ENCODE peak calls at places on chromosomes 6 and 20, in six cellular contexts. One of them, this sample, is unnamed.

GRCh38 chr6:132333639-132334516 is 67.4 kb downstream of the MOXD1 start:
- DNase-seq in GM12878: no peak
- DNase-seq in K562: peak; percentile 9
- DNase-seq in A549: peak; percentile 78
- DNase-seq in endothelial cell of umbilical vein: peak; percentile 41
- DNase-seq in HepG2: peak; percentile 88
- DNase-seq in this sample: no peak

GRCh38 chr20:37535443-37536132 is 7.9 kb upstream of the BLCAP start:
- DNase-seq in GM12878: no peak
- DNase-seq in A549: no peak
- DNase-seq in HepG2: no peak
- DNase-seq in endothelial cell of umbilical vein: no peak
- DNase-seq in K562: no peak
- DNase-seq in this sample: no peak

GRCh38 chr6:97097068-97098047 is 172.8 kb downstream of the KLHL32 start:
- DNase-seq in A549: no peak
- DNase-seq in GM12878: no peak
- DNase-seq in endothelial cell of umbilical vein: peak; percentile 2
- DNase-seq in HepG2: no peak
- DNase-seq in K562: no peak
- DNase-seq in this sample: no peak

GRCh38 chr6:150940951-150941350 is 75.4 kb downstream of the MTHFD1L start:
- DNase-seq in A549: no peak
- DNase-seq in GM12878: no peak
- DNase-seq in K562: no peak
- DNase-seq in endothelial cell of umbilical vein: peak; percentile 47
- DNase-seq in HepG2: no peak
- DNase-seq in this sample: no peak

GRCh38 chr20:22796465-22797077 is 212.2 kb upstream of the FOXA2 start:
- DNase-seq in GM12878: no peak
- DNase-seq in HepG2: no peak
- DNase-seq in K562: no peak
- DNase-seq in A549: peak; percentile 41
- DNase-seq in endothelial cell of umbilical vein: no peak
- DNase-seq in this sample: no peak

GRCh38 chr6:147867827-147868226 is 359.3 kb downstream of the SAMD5 start:
- DNase-seq in endothelial cell of umbilical vein: no peak
- DNase-seq in HepG2: no peak
- DNase-seq in K562: no peak
- DNase-seq in A549: no peak
- DNase-seq in GM12878: no peak
- DNase-seq in this sample: no peak

GRCh38 chr6:169702640-169703246 is 817 bp downstream of the C6orf120 start:
- DNase-seq in K562: peak; percentile 60
- DNase-seq in endothelial cell of umbilical vein: no peak
- DNase-seq in A549: no peak
- DNase-seq in GM12878: no peak
- DNase-seq in HepG2: peak; percentile 36
- DNase-seq in this sample: peak; percentile 76

GRCh38 chr20:699811-700338 is 24.3 kb upstream of the SCRT2 start:
- DNase-seq in endothelial cell of umbilical vein: no peak
- DNase-seq in HepG2: no peak
- DNase-seq in K562: peak; percentile 24
- DNase-seq in GM12878: no peak
- DNase-seq in A549: no peak
- DNase-seq in this sample: no peak

GRCh38 chr6:5435449-5435848 is 174.1 kb downstream of the FARS2 start:
- DNase-seq in endothelial cell of umbilical vein: no peak
- DNase-seq in A549: no peak
- DNase-seq in HepG2: no peak
- DNase-seq in K562: no peak
- DNase-seq in GM12878: no peak
- DNase-seq in this sample: no peak

GRCh38 chr6:118677193-118677592 is 25.8 kb upstream of the CEP85L start:
- DNase-seq in GM12878: no peak
- DNase-seq in K562: peak; percentile 52
- DNase-seq in A549: no peak
- DNase-seq in endothelial cell of umbilical vein: no peak
- DNase-seq in HepG2: no peak
- DNase-seq in this sample: peak; percentile 31

GRCh38 chr20:35601021-35601973 is 14.3 kb upstream of the SPAG4 start:
- DNase-seq in K562: peak; percentile 89
- DNase-seq in A549: peak; percentile 79
- DNase-seq in GM12878: no peak
- DNase-seq in endothelial cell of umbilical vein: peak; percentile 79
- DNase-seq in HepG2: peak; percentile 35
- DNase-seq in this sample: peak; percentile 87

GRCh38 chr6:36147294-36147693 is 17.0 kb downstream of the MAPK13 start:
- DNase-seq in GM12878: no peak
- DNase-seq in endothelial cell of umbilical vein: no peak
- DNase-seq in A549: no peak
- DNase-seq in K562: no peak
- DNase-seq in HepG2: no peak
- DNase-seq in this sample: no peak
- TF ChIP-seq MYC in GM12878: no peak
- TF ChIP-seq MYC in endothelial cell of umbilical vein: no peak
- TF ChIP-seq MYC in A549: no peak
- TF ChIP-seq MYC in K562: no peak
- TF ChIP-seq MYC in HepG2: no peak
- TF ChIP-seq MYC in this sample: no peak

GRCh38 chr6:52504778-52505127 is 72.1 kb downstream of the TRAM2 start:
- DNase-seq in GM12878: no peak
- DNase-seq in endothelial cell of umbilical vein: peak; percentile 45
- DNase-seq in K562: peak; percentile 48
- DNase-seq in A549: no peak
- DNase-seq in HepG2: no peak
- DNase-seq in this sample: no peak

GRCh38 chr6:52503853-52504777 is 72.7 kb downstream of the TRAM2 start:
- DNase-seq in K562: peak; percentile 92
- DNase-seq in endothelial cell of umbilical vein: peak; percentile 49
- DNase-seq in A549: peak; percentile 97
- DNase-seq in GM12878: no peak
- DNase-seq in HepG2: no peak
- DNase-seq in this sample: no peak

GRCh38 chr6:52502306-52503029 is 74.4 kb downstream of the TRAM2 start:
- DNase-seq in A549: no peak
- DNase-seq in GM12878: no peak
- DNase-seq in HepG2: no peak
- DNase-seq in endothelial cell of umbilical vein: no peak
- DNase-seq in K562: no peak
- DNase-seq in this sample: no peak

GRCh38 chr6:52505726-52506501 is 70.9 kb downstream of the TRAM2 start:
- DNase-seq in endothelial cell of umbilical vein: no peak
- DNase-seq in K562: no peak
- DNase-seq in A549: no peak
- DNase-seq in GM12878: no peak
- DNase-seq in HepG2: no peak
- DNase-seq in this sample: no peak

GRCh38 chr6:52503344-52503747 is 73.5 kb downstream of the TRAM2 start:
- DNase-seq in GM12878: no peak
- DNase-seq in HepG2: no peak
- DNase-seq in K562: peak; percentile 26
- DNase-seq in A549: peak; percentile 54
- DNase-seq in endothelial cell of umbilical vein: no peak
- DNase-seq in this sample: no peak
- TF ChIP-seq CTCF in GM12878: no peak
- TF ChIP-seq CTCF in HepG2: no peak
- TF ChIP-seq CTCF in K562: peak; percentile 40
- TF ChIP-seq CTCF in A549: peak; percentile 12
- TF ChIP-seq CTCF in endothelial cell of umbilical vein: no peak
- TF ChIP-seq CTCF in this sample: no peak

GRCh38 chr6:144286503-144287393 is 1.6 kb downstream of the UTRN start:
- DNase-seq in GM12878: no peak
- DNase-seq in K562: peak; percentile 39
- DNase-seq in HepG2: peak; percentile 88
- DNase-seq in A549: peak; percentile 81
- DNase-seq in endothelial cell of umbilical vein: peak; percentile 94
- DNase-seq in this sample: peak; percentile 82
- TF ChIP-seq MAX in GM12878: no peak
- TF ChIP-seq MAX in K562: no peak
- TF ChIP-seq MAX in HepG2: peak; percentile 52
- TF ChIP-seq MAX in A549: no peak
- TF ChIP-seq MAX in endothelial cell of umbilical vein: no peak
- TF ChIP-seq MAX in this sample: no peak

DNA sequence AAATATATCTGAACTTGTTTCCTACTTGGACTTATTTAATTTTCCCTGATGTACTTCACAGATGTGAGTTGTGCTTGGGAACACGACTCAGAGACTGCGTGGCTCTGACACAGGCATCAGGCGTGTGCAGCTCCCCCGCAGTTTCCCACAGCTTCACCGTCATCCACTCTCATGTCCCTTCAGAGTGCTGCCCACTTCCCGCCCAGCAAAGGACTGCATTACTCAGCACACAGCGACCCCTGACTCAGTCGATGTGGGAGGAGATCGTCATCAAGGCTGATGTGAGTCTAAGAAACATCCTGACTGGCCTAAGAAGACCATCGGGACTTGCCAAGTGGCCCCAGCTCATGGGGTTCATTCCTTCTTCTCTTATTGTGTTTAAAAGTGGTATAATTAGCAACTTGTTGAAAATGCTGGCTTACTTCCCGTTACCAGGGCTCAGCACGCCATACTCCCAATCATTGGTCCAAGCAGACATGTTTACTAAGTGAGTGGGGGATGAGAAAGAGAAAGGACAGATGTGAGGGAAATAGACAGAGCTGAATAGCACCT is 539.4 kb upstream of the JARID2 start:
- DNase-seq in A549: peak; percentile 29
- DNase-seq in K562: peak; percentile 92
- DNase-seq in GM12878: no peak
- DNase-seq in HepG2: no peak
- DNase-seq in endothelial cell of umbilical vein: no peak
- DNase-seq in this sample: peak; percentile 84
- TF ChIP-seq MYC in A549: no peak
- TF ChIP-seq MYC in K562: no peak
- TF ChIP-seq MYC in GM12878: no peak
- TF ChIP-seq MYC in HepG2: no peak
- TF ChIP-seq MYC in endothelial cell of umbilical vein: no peak
- TF ChIP-seq MYC in this sample: no peak

DNA sequence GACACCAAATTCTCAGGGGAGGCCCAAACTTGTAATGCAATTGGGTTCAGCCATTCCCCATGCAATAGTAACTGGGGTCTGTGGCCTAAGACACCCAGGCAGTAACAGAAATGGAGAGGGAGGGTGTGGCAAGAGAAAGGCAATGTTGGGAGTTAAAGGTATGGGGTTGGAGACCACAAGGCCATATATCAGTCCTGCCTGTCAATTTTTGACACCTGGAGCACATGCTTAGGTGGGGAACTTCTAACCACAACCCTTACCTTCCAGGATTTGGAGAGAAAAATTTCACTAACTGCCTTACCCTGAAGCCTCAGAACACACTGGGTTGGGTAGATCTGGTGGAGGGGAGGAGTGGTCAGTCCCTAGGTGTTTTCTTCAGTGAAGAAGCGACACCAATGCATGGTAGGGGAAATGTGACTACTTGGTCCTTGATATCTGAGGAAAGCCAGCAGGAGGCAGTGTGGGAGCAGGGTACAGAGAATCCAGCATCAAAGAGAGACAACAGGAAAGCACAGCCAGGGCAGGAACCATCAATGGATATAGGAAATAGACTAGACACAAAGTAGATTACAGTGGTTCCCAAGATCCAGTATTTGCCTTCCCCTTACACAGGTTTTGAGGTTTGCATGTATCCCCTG is 6.8 kb upstream of the USP49 start:
- DNase-seq in A549: peak; percentile 52
- DNase-seq in HepG2: no peak
- DNase-seq in endothelial cell of umbilical vein: no peak
- DNase-seq in K562: peak; percentile 84
- DNase-seq in GM12878: no peak
- DNase-seq in this sample: peak; percentile 69
- TF ChIP-seq CTCF in A549: peak; percentile 31
- TF ChIP-seq CTCF in HepG2: peak; percentile 54
- TF ChIP-seq CTCF in endothelial cell of umbilical vein: peak; percentile 19
- TF ChIP-seq CTCF in K562: peak; percentile 96
- TF ChIP-seq CTCF in GM12878: peak; percentile 51
- TF ChIP-seq CTCF in this sample: peak; percentile 71

GRCh38 chr6:46983007-46983411 is 59.1 kb downstream of the ADGRF1 start:
- DNase-seq in K562: no peak
- DNase-seq in GM12878: no peak
- DNase-seq in endothelial cell of umbilical vein: peak; percentile 27
- DNase-seq in A549: peak; percentile 57
- DNase-seq in HepG2: no peak
- DNase-seq in this sample: no peak
- TF ChIP-seq MAX in K562: no peak
- TF ChIP-seq MAX in GM12878: no peak
- TF ChIP-seq MAX in endothelial cell of umbilical vein: no peak
- TF ChIP-seq MAX in A549: no peak
- TF ChIP-seq MAX in HepG2: no peak
- TF ChIP-seq MAX in this sample: no peak

GRCh38 chr6:40774932-40775331 is 187.8 kb upstream of the LRFN2 start:
- DNase-seq in HepG2: no peak
- DNase-seq in GM12878: no peak
- DNase-seq in K562: peak; percentile 22
- DNase-seq in endothelial cell of umbilical vein: no peak
- DNase-seq in A549: peak; percentile 5
- DNase-seq in this sample: peak; percentile 24
- TF ChIP-seq MYC in HepG2: no peak
- TF ChIP-seq MYC in GM12878: no peak
- TF ChIP-seq MYC in K562: no peak
- TF ChIP-seq MYC in endothelial cell of umbilical vein: no peak
- TF ChIP-seq MYC in A549: no peak
- TF ChIP-seq MYC in this sample: no peak

This sample was measured in NB4.